ENCODE peak calls at places on chromosomes 11 and 22, in five cellular contexts. Y is GM23338, G is GM12878, N is H1, W is HepG2. D is an unnamed sample.

GRCh38 chr11:16154715-16155396 is 201.5 kb downstream of the SOX6 start:
- DNase-seq in W (peak; percentile 93), N (no peak), Y (no peak), G (no peak), D (no peak)

GRCh38 chr11:27524155-27524554 is 17.6 kb upstream of the LIN7C start:
- DNase-seq in G (no peak), Y (peak; percentile 83), N (peak; percentile 48), W (peak; percentile 41), D (peak; percentile 25)

GRCh38 chr22:32619614-32620426 is 145.2 kb downstream of the FBXO7 start:
- DNase-seq in G (no peak), Y (no peak), N (no peak), W (peak; percentile 91), D (no peak)

GRCh38 chr11:61067782-61068181 is 34.5 kb upstream of the CD5 start:
- DNase-seq in Y (no peak), G (no peak), N (no peak), W (no peak), D (no peak)

GRCh38 chr11:115264278-115264677 is 239.9 kb downstream of the CADM1 start:
- DNase-seq in W (no peak), Y (no peak), N (no peak), G (no peak), D (no peak)

GRCh38 chr11:78910322-78910721 is 335.7 kb upstream of the NARS2 start:
- DNase-seq in N (no peak), G (no peak), W (no peak), Y (no peak), D (no peak)

GRCh38 chr22:34885852-34886251 is 180.1 kb upstream of the ISX start:
- DNase-seq in Y (no peak), N (no peak), G (no peak), W (no peak), D (no peak)

GRCh38 chr11:8826145-8826786 is 84.7 kb upstream of the AKIP1 start:
- DNase-seq in Y (peak; percentile 83), G (no peak), W (peak; percentile 25), N (no peak), D (peak; percentile 29)

GRCh38 chr22:19060356-19061009 is 61.7 kb downstream of the DGCR2 start:
- DNase-seq in W (no peak), G (no peak), Y (no peak), N (no peak), D (no peak)

DNA sequence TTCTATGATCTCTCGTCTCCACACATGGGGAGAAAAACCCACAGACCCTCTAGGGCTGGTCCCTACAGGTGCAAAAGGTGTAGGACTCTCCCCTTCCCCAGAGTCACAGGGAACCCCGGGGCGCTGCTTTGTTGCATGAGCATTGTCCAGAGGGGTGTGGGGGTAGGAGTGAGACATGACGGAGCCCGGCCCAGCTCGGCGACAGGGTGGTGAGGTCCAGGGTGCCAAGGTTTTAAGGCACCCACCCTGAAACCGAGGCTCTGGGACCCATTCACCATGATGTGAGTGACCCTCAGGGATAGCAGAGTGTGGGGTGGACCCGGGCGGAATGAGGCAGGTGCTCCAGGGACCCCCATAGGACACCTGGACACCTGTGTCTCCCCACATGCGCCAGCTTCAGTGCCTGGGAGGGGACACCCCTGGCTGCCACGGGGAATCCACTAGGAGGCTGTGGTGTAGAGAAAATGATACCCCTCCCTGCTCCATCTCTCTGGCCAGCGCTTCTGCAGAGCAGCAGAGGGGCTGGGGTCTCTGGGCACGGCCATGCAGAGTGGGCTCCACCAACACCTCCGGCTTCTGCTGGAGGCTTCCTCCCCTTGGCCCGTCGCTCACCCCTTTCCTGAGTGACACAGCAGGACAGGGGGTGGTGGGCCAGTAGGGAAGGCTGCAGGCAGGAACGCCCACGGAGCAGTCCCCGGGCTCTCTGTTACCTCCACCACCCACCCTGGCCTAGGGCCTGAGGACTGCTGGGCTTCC is 15.2 kb downstream of the KRTAP5-5 start:
- DNase-seq in Y (no peak), W (no peak), G (no peak), N (no peak), D (no peak)
- TF ChIP-seq CREB1 in Y (no peak), W (no peak), G (no peak), N (no peak), D (no peak)

DNA sequence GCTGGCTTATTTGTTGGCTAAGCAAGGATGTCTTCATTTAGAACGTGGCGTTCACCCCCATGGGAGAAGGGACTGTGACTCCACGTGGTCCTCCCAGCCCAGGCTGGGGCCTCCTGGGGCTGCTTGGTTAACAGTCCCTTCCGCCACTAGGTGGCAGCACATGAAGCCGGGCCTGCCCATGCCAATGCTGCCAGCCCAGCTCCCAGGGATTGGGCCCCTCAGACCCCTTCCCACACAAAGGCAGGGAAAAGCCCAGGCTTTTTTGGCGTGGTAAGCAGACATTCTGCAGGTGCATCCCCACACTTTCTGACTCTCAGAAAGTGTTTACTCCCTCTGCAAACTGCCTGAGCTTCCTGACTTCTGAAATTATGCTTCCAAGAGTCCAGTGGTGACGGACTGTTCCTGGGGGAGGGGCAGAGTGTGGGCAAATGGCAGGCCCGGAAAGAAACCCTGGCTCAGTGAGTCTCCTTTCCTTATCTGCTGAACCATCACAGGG is 3.1 kb downstream of the CBX6 start:
- DNase-seq in Y (peak; percentile 95), N (peak; percentile 94), G (no peak), W (peak; percentile 64), D (peak; percentile 77)
- H3K4me1 ChIP-seq in Y (peaks cover 43% of the 10 kb centered on the region), N (peaks cover 22% of the 10 kb centered on the region), G (peaks cover 23% of the 10 kb centered on the region), W (peaks cover 20% of the 10 kb centered on the region), D (peaks cover 35% of the 10 kb centered on the region)

GRCh38 chr11:119361056-119361787 is 14.7 kb upstream of the MFRP start:
- DNase-seq in Y (peak; percentile 88), W (peak; percentile 38), N (no peak), G (no peak), D (peak; percentile 67)
- TF ChIP-seq CREB1 in Y (no peak), W (no peak), N (no peak), G (no peak), D (no peak)

DNA sequence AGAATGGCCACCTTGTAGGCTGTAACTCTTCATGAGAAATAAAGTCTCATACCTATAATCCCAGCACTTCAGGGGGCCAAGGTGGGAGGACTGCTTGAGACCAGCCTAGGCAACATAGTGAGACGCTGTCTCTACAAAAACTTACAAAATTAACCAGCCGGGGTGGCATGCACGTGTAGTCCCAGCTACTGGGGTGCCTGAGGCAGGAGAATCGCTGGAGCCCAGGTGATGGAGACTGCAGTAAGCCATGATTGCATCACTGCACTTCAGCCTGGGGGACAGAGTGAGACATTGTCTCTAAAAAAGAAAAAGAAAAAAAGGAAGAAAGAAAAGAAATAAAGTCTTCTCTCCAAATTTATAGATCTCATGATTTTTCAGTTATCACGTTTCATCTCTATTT is 4.2 kb upstream of the SLCO2B1 start:
- DNase-seq in N (no peak), W (no peak), Y (no peak), G (no peak), D (no peak)
- H3K4me1 ChIP-seq in N (no peaks in the 10 kb centered on the region), W (peaks cover 93% of the 10 kb centered on the region), Y (no peaks in the 10 kb centered on the region), G (peaks cover 14% of the 10 kb centered on the region), D (peaks cover 15% of the 10 kb centered on the region)

GRCh38 chr11:111938687-111939160 is 1.6 kb downstream of the DIXDC1 start:
- DNase-seq in Y (peak; percentile 79), W (peak; percentile 76), N (no peak), G (peak; percentile 71), D (no peak)

GRCh38 chr11:111937461-111937769 is 272 bp downstream of the DIXDC1 start:
- DNase-seq in Y (no peak), N (peak; percentile 86), G (no peak), W (no peak), D (peak; percentile 53)

GRCh38 chr11:111941963-111942362 is 4.8 kb downstream of the DIXDC1 start:
- DNase-seq in W (no peak), N (no peak), Y (no peak), G (no peak), D (no peak)

GRCh38 chr11:111937859-111938258 is 716 bp downstream of the DIXDC1 start:
- DNase-seq in G (no peak), W (no peak), Y (peak; percentile 36), N (no peak), D (no peak)

DNA sequence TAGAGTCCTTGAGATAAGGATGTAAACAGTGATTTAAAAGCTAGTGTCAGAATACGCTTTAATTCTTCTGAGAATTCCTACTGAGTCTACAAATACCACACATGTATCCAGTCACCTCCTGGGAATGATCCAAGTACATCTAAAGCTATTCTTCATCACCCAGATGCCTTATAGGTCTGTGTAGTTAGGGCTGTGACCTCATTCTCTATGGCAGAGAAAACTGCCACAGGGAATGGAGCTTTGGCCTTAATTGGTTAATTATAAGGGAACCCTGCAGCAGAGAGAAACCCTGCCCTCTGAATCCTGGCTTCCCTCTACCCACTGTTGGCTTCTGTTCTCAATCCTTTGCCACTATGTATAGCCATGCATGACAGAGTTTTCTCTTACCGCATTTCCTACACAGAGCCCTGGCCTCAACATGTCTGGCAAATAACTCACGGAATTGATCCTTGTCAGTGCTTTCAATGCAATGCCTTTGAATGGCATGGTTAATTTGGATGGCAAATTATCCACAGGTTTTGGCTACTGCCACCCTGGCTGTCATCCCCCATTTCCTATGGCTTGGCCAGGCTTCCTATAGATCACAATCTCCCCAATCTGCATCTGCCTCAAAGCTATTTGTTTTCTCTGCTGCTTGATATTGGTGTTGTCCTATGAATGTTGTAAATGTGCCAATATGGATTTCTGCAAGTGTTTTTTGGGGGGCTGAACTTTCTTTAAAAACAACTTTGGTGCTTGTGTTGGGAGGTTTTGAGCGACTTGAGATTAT is 2.9 kb downstream of the DIXDC1 start:
- DNase-seq in W (no peak), G (no peak), Y (no peak), N (no peak), D (no peak)
- TF ChIP-seq CREB1 in W (no peak), G (no peak), Y (no peak), N (no peak), D (no peak)

DNA sequence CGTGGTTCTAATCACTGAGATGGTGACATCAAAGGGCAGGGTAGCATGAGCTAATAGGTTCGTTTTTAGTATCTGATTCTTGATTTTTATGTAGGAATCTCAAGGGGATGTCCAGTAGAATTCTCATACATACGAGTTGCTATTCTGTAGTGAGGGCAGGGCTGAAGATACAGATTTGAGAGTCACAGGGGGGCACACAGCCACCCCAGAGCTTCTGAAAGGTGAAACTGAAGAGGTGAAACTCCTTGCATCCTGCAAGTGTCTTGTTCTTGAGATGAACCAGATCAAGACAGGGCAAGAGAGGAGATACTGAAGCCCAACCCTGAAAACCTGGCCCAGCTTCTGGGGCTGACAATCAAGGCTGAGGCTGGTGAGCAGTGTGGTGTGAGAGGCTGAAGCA is 35.6 kb upstream of the TMEM123 start:
- DNase-seq in Y (no peak), N (no peak), W (no peak), G (no peak), D (no peak)
- H3K4me1 ChIP-seq in Y (no peaks in the 10 kb centered on the region), N (no peaks in the 10 kb centered on the region), W (peaks cover 96% of the 10 kb centered on the region), G (peaks cover 18% of the 10 kb centered on the region), D (no peaks in the 10 kb centered on the region)

D was measured in K562.